ENCODE peak calls at places on chromosomes 3 and 15, in ten cellular contexts. G is transverse colon, W is GM12892, N is K562, E is prostate gland, R is esophagus muscularis mucosa, H is sigmoid colon, S is suprapubic skin, X is breast epithelium, J is HCT116. Q is an unnamed sample.

GRCh38 chr3:52408466-52408865 is 36.4 kb downstream of the SEMA3G start:
- DNase-seq in G (no peak), W (no peak), N (no peak), E (no peak), R (no peak), H (peak), S (peak), X (no peak), J (no peak), Q (no peak)

GRCh38 chr3:57164217-57164605 is 942 bp downstream of the IL17RD start:
- DNase-seq in G (peak), W (no peak), N (no peak), E (peak), R (no peak), H (no peak), S (no peak), X (peak), J (no peak), Q (no peak)

GRCh38 chr3:45690331-45691035 is 1.3 kb downstream of the SACM1L start:
- DNase-seq in G (no peak), W (no peak), N (no peak), E (no peak), R (no peak), H (no peak), S (no peak), X (no peak), J (no peak), Q (peak)

GRCh38 chr3:175266478-175266877 is 407.3 kb downstream of the NAALADL2 start:
- DNase-seq in G (no peak), W (no peak), N (no peak), E (no peak), R (no peak), H (no peak), S (no peak), X (no peak), J (no peak), Q (peak)

GRCh38 chr3:116667324-116667723 is 42.3 kb upstream of the TUSC7 start:
- DNase-seq in G (no peak), W (no peak), N (no peak), E (no peak), R (no peak), H (no peak), S (no peak), X (no peak), J (no peak), Q (no peak)

GRCh38 chr15:65323071-65323511 is 18.6 kb downstream of the RNU5B-1 start:
- DNase-seq in G (peak), W (no peak), N (no peak), E (no peak), R (no peak), H (peak), S (no peak), X (no peak), J (no peak), Q (peak)

GRCh38 chr3:95899494-95899893 is 914.9 kb upstream of the EPHA6 start:
- DNase-seq in G (no peak), W (no peak), N (no peak), E (no peak), R (no peak), H (no peak), S (no peak), X (no peak), J (no peak), Q (peak)

GRCh38 chr3:138899592-138899991 is 47.3 kb downstream of the FOXL2 start:
- DNase-seq in G (no peak), W (no peak), N (no peak), E (no peak), R (no peak), H (no peak), S (no peak), X (no peak), J (no peak), Q (no peak)

GRCh38 chr3:14415501-14415900 is 13.1 kb downstream of the SLC6A6 start:
- DNase-seq in G (no peak), W (no peak), N (no peak), E (no peak), R (no peak), H (no peak), S (no peak), X (no peak), J (no peak), Q (no peak)

GRCh38 chr3:44894485-44894884 is 20.1 kb downstream of the TGM4 start:
- DNase-seq in G (no peak), W (no peak), N (no peak), E (no peak), R (no peak), H (no peak), S (no peak), X (no peak), J (no peak), Q (no peak)

GRCh38 chr3:60250210-60250609 is 1001.0 kb downstream of the FHIT start:
- DNase-seq in G (no peak), W (no peak), N (no peak), E (no peak), R (no peak), H (no peak), S (no peak), X (no peak), J (no peak), Q (no peak)

GRCh38 chr15:33468740-33469139 is 158.0 kb downstream of the RYR3 start:
- DNase-seq in G (no peak), W (no peak), N (no peak), E (no peak), R (no peak), H (no peak), S (no peak), X (no peak), J (no peak), Q (no peak)

GRCh38 chr15:68482246-68482645 is 50.3 kb upstream of the ITGA11 start:
- DNase-seq in G (no peak), W (no peak), N (no peak), E (no peak), R (no peak), H (no peak), S (no peak), X (no peak), J (no peak), Q (no peak)

GRCh38 chr3:194425399-194425798 is 26.3 kb upstream of the GP5 start:
- DNase-seq in G (no peak), W (no peak), N (no peak), E (no peak), R (no peak), H (no peak), S (no peak), X (no peak), J (no peak), Q (peak)

GRCh38 chr15:99385865-99386264 is 134.6 kb downstream of the LRRC28 start:
- DNase-seq in G (peak), W (no peak), N (no peak), E (peak), R (no peak), H (no peak), S (no peak), X (no peak), J (no peak), Q (peak)

GRCh38 chr15:65834603-65835282 is 34.5 kb upstream of the RAB11A start:
- DNase-seq in G (no peak), W (no peak), N (peak), E (no peak), R (no peak), H (no peak), S (no peak), X (no peak), J (no peak), Q (no peak)

GRCh38 chr3:55609230-55610100 is 122.4 kb upstream of the WNT5A start:
- DNase-seq in G (no peak), W (no peak), N (peak), E (no peak), R (no peak), H (no peak), S (no peak), X (no peak), J (no peak), Q (no peak)

DNA sequence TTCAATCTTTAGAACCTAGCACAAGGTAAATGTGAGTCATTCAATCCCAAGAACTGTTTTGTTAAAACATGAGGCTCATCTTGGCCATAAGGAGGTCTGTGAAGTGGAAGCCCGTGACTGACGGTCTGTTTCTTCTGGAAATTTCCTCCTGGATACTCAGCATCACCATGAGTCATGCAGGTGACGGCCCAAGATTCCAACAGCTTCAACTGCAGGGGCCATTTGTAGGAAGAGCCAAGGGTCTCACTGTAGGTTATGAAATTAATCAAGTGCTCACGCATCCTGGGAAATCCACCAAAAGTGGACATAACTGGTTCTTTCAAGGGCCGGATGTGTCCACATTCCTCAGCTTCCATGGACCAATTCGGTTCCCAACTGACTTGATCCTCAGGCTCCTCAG is 8.7 kb downstream of the MAP6D1 start:
- DNase-seq in G (no peak), W (no peak), N (no peak), E (no peak), R (no peak), H (no peak), S (no peak), X (no peak), J (no peak), Q (no peak)
- TF ChIP-seq POLR2AphosphoS5 in G (no peak), W (no peak), N (no peak), E (no peak), R (no peak), H (no peak), S (no peak), X (no peak), J (no peak), Q (no peak)

GRCh38 chr3:187746479-187747335 is 1.4 kb upstream of the BCL6 start:
- DNase-seq in G (no peak), W (no peak), N (no peak), E (no peak), R (no peak), H (no peak), S (no peak), X (no peak), J (no peak), Q (no peak)

GRCh38 chr3:187747506-187747905 is 2.2 kb upstream of the BCL6 start:
- DNase-seq in G (no peak), W (no peak), N (no peak), E (no peak), R (no peak), H (no peak), S (no peak), X (no peak), J (no peak), Q (no peak)

GRCh38 chr3:187750041-187750512 is 4.8 kb upstream of the BCL6 start:
- DNase-seq in G (peak), W (no peak), N (no peak), E (peak), R (no peak), H (peak), S (peak), X (peak), J (peak), Q (peak)

GRCh38 chr3:187746059-187746453 is 788 bp upstream of the BCL6 start:
- DNase-seq in G (no peak), W (no peak), N (no peak), E (no peak), R (no peak), H (no peak), S (no peak), X (no peak), J (no peak), Q (no peak)

GRCh38 chr3:187748050-187748481 is 2.8 kb upstream of the BCL6 start:
- DNase-seq in G (peak), W (no peak), N (peak), E (peak), R (peak), H (peak), S (peak), X (peak), J (peak), Q (peak)
- TF ChIP-seq POLR2A in G (no peak), W (no peak), N (no peak), E (no peak), R (no peak), H (no peak), S (no peak), X (no peak), J (no peak), Q (no peak)

DNA sequence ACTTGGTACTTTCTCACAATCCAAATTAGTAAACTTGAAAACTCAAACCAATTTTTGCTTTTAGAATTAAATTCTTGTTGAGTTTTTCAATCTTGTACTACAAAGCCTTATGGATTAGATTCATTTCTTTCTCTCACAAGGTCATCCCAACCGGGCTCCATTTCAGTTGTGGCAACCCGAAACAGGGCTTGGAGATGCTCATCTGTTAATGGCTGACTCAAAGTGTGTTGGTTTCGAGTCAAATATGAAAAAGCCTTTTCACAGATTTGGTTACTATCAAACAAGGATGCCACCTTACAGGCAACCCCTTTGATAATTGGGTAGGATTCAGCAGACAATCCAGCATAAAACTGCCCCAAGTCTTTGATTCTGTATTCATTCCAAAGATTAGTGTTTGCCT is 1.8 kb downstream of the EPM2AIP1 start:
- DNase-seq in G (no peak), W (no peak), N (no peak), E (no peak), R (no peak), H (no peak), S (no peak), X (no peak), J (no peak), Q (no peak)
- TF ChIP-seq POLR2AphosphoS5 in G (no peak), W (no peak), N (no peak), E (no peak), R (no peak), H (no peak), S (no peak), X (no peak), J (no peak), Q (no peak)

GRCh38 chr15:45402162-45402954 is 24.0 kb upstream of the GATM start:
- DNase-seq in G (peak), W (peak), N (peak), E (peak), R (peak), H (peak), S (peak), X (peak), J (peak), Q (peak)

GRCh38 chr15:45401665-45402161 is 23.4 kb upstream of the GATM start:
- DNase-seq in G (peak), W (no peak), N (no peak), E (no peak), R (no peak), H (no peak), S (no peak), X (no peak), J (no peak), Q (no peak)

GRCh38 chr15:45407786-45408185 is 29.4 kb upstream of the GATM start:
- DNase-seq in G (no peak), W (no peak), N (no peak), E (no peak), R (no peak), H (no peak), S (no peak), X (no peak), J (no peak), Q (no peak)

GRCh38 chr15:45399381-45400212 is 21.3 kb upstream of the GATM start:
- DNase-seq in G (no peak), W (no peak), N (no peak), E (no peak), R (no peak), H (no peak), S (no peak), X (no peak), J (peak), Q (peak)

DNA sequence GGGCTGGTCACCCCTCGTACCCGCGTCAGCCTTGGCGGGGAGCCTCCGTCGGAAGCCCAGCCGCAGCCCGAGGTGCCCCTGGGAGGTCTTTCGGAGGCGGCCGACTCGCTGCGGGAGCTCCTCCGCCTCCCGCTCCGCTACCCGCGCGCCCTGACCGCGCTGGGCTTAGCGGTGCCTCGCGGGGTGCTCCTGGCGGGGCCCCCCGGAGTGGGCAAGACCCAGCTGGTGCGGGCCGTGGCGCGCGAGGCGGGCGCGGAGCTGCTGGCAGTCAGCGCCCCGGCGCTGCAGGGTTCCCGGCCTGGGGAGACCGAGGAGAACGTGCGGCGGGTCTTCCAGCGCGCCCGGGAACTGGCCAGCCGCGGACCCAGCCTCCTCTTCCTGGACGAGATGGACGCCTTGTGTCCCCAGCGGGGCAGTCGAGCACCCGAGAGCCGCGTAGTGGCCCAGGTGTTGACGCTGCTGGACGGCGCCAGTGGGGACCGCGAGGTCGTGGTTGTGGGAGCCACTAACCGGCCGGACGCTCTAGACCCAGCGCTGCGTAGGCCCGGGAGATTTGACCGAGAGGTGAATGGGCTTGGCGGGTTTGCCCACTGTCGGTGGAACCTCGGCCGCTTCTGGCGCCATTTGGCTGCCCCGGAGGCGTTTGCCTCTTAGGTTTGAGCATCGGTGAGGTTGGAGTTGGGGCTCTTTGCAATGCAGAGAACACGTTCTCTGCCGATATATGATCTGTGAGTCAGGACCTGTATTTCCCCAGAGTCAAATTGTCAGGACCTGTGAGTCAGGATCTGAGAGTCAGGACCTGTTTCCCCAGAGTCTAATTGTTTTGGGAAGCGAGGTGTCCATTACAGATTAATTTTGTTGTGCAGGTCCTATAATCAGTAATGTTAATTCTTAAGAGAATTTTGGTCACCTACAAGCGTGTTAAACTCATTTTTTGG is 24.9 kb upstream of the GATM start:
- DNase-seq in G (peak), W (peak), N (peak), E (no peak), R (no peak), H (peak), S (peak), X (peak), J (no peak), Q (peak)
- TF ChIP-seq POLR2A in G (no peak), W (no peak), N (no peak), E (no peak), R (no peak), H (no peak), S (no peak), X (no peak), J (no peak), Q (no peak)

GRCh38 chr3:143132246-143132980 is 12.8 kb downstream of the CHST2 start:
- DNase-seq in G (no peak), W (no peak), N (no peak), E (no peak), R (peak), H (no peak), S (no peak), X (no peak), J (no peak), Q (no peak)

GRCh38 chr3:143138948-143139347 is 19.4 kb downstream of the CHST2 start:
- DNase-seq in G (no peak), W (no peak), N (no peak), E (no peak), R (no peak), H (no peak), S (no peak), X (no peak), J (no peak), Q (no peak)

GRCh38 chr3:143134446-143134845 is 14.9 kb downstream of the CHST2 start:
- DNase-seq in G (no peak), W (no peak), N (no peak), E (no peak), R (no peak), H (no peak), S (no peak), X (no peak), J (no peak), Q (peak)

GRCh38 chr3:143137637-143138036 is 18.1 kb downstream of the CHST2 start:
- DNase-seq in G (no peak), W (no peak), N (no peak), E (no peak), R (no peak), H (no peak), S (no peak), X (no peak), J (no peak), Q (no peak)

DNA sequence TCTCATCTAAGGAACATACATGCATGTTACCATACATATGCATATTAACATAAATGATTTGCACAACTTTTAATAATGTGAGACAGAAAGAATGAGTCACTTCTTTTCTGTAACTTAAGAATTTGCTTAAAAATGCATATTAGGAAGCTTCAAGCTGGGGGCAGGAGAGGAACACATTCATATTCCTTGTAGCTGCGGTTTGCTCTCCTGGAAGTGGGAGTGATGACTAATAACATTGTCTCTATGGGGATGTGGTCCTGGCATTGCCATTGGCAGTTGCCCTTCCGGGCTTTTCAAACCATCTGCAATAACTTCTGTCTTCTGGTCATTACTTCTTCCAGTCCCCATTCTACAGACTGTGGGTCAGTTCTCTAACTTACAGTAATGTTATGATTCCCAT is 15.6 kb downstream of the CHST2 start:
- DNase-seq in G (no peak), W (no peak), N (no peak), E (no peak), R (no peak), H (no peak), S (no peak), X (no peak), J (no peak), Q (peak)
- TF ChIP-seq POLR2AphosphoS5 in G (no peak), W (no peak), N (no peak), E (no peak), R (no peak), H (no peak), S (no peak), X (no peak), J (no peak), Q (peak)

GRCh38 chr3:48428088-48428862 is 1.6 kb downstream of the PLXNB1 start:
- DNase-seq in G (peak), W (no peak), N (no peak), E (no peak), R (no peak), H (peak), S (no peak), X (no peak), J (no peak), Q (no peak)

GRCh38 chr3:48425281-48425812 is 4.5 kb downstream of the PLXNB1 start:
- DNase-seq in G (no peak), W (no peak), N (no peak), E (no peak), R (no peak), H (peak), S (no peak), X (no peak), J (no peak), Q (no peak)

GRCh38 chr3:48426401-48426909 is 3.4 kb downstream of the PLXNB1 start:
- DNase-seq in G (no peak), W (no peak), N (no peak), E (no peak), R (no peak), H (peak), S (no peak), X (no peak), J (no peak), Q (no peak)

GRCh38 chr3:48427630-48427962 is 2.3 kb downstream of the PLXNB1 start:
- DNase-seq in G (peak), W (no peak), N (no peak), E (no peak), R (no peak), H (no peak), S (no peak), X (no peak), J (no peak), Q (no peak)

GRCh38 chr3:48426944-48427629 is 2.8 kb downstream of the PLXNB1 start:
- DNase-seq in G (no peak), W (no peak), N (no peak), E (no peak), R (no peak), H (no peak), S (no peak), X (no peak), J (no peak), Q (no peak)
- TF ChIP-seq POLR2A in G (no peak), W (no peak), N (no peak), E (no peak), R (no peak), H (no peak), S (no peak), X (no peak), J (no peak), Q (no peak)

Q was measured in endothelial cell of umbilical vein.